ENCODE peak calls at places on chromosomes 3 and 15, in four cellular contexts. H, K, X and O are unnamed samples.
A peak's percentile ranks its signal among the peaks of the same experiment; 100 is the strongest.

GRCh38 chr3:41711656-41712055 is 250.2 kb downstream of the ULK4 start:
- DNase-seq in H (no peak), K (no peak), X (no peak), O (peak; percentile 60)

GRCh38 chr15:36301931-36302330 is 277.5 kb upstream of the CDIN1 start:
- DNase-seq in H (no peak), K (no peak), X (no peak), O (no peak)

GRCh38 chr3:54641226-54642014 is 286.4 kb downstream of the LRTM1 start:
- DNase-seq in H (no peak), K (no peak), X (no peak), O (no peak)

GRCh38 chr3:187051724-187052364 is 87.5 kb downstream of the RPL39L start:
- DNase-seq in H (no peak), K (no peak), X (no peak), O (no peak)

GRCh38 chr3:5258526-5258925 is 71.0 kb downstream of the EDEM1 start:
- DNase-seq in H (no peak), K (no peak), X (no peak), O (no peak)

GRCh38 chr15:80568876-80569605 is 126.1 kb upstream of the ABHD17C start:
- DNase-seq in H (no peak), K (no peak), X (no peak), O (no peak)

GRCh38 chr3:57434041-57434440 is 110.1 kb downstream of the DNAH12 start:
- DNase-seq in H (no peak), K (no peak), X (no peak), O (peak; percentile 50)

GRCh38 chr3:35758358-35758757 is 119.0 kb downstream of the ARPP21 start:
- DNase-seq in H (no peak), K (no peak), X (no peak), O (no peak)

GRCh38 chr15:83200162-83200561 is 7.5 kb downstream of the HDGFL3 start:
- DNase-seq in H (no peak), K (no peak), X (no peak), O (peak; percentile 84)

GRCh38 chr15:35522061-35522460 is 23.9 kb downstream of the DPH6 start:
- DNase-seq in H (no peak), K (no peak), X (no peak), O (no peak)

GRCh38 chr15:70867911-70868467 is 14.0 kb upstream of the LARP6 start:
- DNase-seq in H (no peak), K (no peak), X (no peak), O (no peak)

GRCh38 chr15:71687902-71688508 is 122.3 kb upstream of the NR2E3 start:
- DNase-seq in H (no peak), K (no peak), X (no peak), O (peak; percentile 48)

GRCh38 chr15:38069506-38069905 is 135.1 kb downstream of the TMCO5A start:
- DNase-seq in H (peak; percentile 83), K (no peak), X (peak; percentile 82), O (peak; percentile 86)

GRCh38 chr15:59636184-59636583 is 21.1 kb downstream of the GTF2A2 start:
- DNase-seq in H (no peak), K (no peak), X (no peak), O (no peak)

GRCh38 chr3:132283440-132283839 is 33.8 kb upstream of the ACP3 start:
- DNase-seq in H (peak; percentile 78), K (no peak), X (no peak), O (peak; percentile 41)

GRCh38 chr15:95690631-95691340 is 639.7 kb upstream of the NR2F2 start:
- DNase-seq in H (peak; percentile 57), K (no peak), X (no peak), O (peak; percentile 56)

GRCh38 chr3:132253262-132253878 is 63.8 kb upstream of the ACP3 start:
- DNase-seq in H (no peak), K (no peak), X (no peak), O (peak; percentile 64)

GRCh38 chr3:144660097-144660496 is 688.5 kb downstream of the DIPK2A start:
- DNase-seq in H (no peak), K (no peak), X (no peak), O (no peak)

GRCh38 chr15:48477795-48478360 is 146.6 kb downstream of the DUT start:
- DNase-seq in H (no peak), K (no peak), X (no peak), O (no peak)

GRCh38 chr15:59355730-59356129 is 16.9 kb downstream of the MYO1E start:
- DNase-seq in H (no peak), K (no peak), X (no peak), O (no peak)

GRCh38 chr15:63187589-63188226 is 1.7 kb upstream of the RAB8B start:
- DNase-seq in H (no peak), K (no peak), X (peak; percentile 49), O (peak; percentile 52)

GRCh38 chr15:66827698-66828055 is 125.6 kb downstream of the SMAD6 start:
- DNase-seq in H (peak; percentile 49), K (no peak), X (no peak), O (no peak)

GRCh38 chr3:151890721-151891141 is 17.3 kb downstream of the SUCNR1 start:
- DNase-seq in H (no peak), K (no peak), X (no peak), O (no peak)

GRCh38 chr3:99542771-99543518 is 95.4 kb upstream of the COL8A1 start:
- DNase-seq in H (peak; percentile 56), K (no peak), X (no peak), O (peak; percentile 89)

GRCh38 chr15:92023971-92024370 is 170.5 kb downstream of the SLCO3A1 start:
- DNase-seq in H (no peak), K (no peak), X (no peak), O (no peak)